ENCODE peak calls at places on chromosomes 3 and 15, in seven cellular contexts. S, Q, G, J, D, A and C are unnamed samples.

GRCh38 chr15:77039217-77039533 is 31.7 kb downstream of the TSPAN3 start:
- DNase-seq in D (no peak), J (no peak), G (no peak), A (no peak), S (no peak), Q (no peak), C (no peak)

GRCh38 chr3:126781889-126782491 is 78.0 kb downstream of the CHCHD6 start:
- DNase-seq in J (peak), A (peak), D (no peak), S (no peak), G (no peak), Q (no peak), C (no peak)

GRCh38 chr15:100309109-100309983 is 32.4 kb downstream of the ADAMTS17 start:
- DNase-seq in Q (no peak), A (no peak), S (no peak), G (no peak), J (no peak), D (no peak), C (no peak)

GRCh38 chr15:92811514-92811913 is 88.6 kb upstream of the CHD2 start:
- DNase-seq in G (no peak), A (no peak), Q (no peak), S (no peak), J (peak), D (no peak), C (peak)

GRCh38 chr3:64242435-64242834 is 17.2 kb upstream of the PRICKLE2 start:
- DNase-seq in S (no peak), A (no peak), J (no peak), Q (no peak), D (no peak), G (no peak), C (no peak)

GRCh38 chr15:61032600-61033286 is 196.4 kb downstream of the RORA start:
- DNase-seq in Q (no peak), S (no peak), G (no peak), A (no peak), D (peak), J (no peak), C (peak)

GRCh38 chr15:92457642-92458041 is 64.0 kb downstream of the ST8SIA2 start:
- DNase-seq in A (no peak), D (no peak), Q (no peak), G (no peak), S (no peak), J (no peak), C (no peak)

GRCh38 chr15:88022711-88023110 is 233.8 kb downstream of the NTRK3 start:
- DNase-seq in J (no peak), Q (no peak), A (no peak), D (no peak), S (no peak), G (no peak), C (no peak)

GRCh38 chr3:128995737-128996136 is 1.9 kb upstream of the CFAP92 start:
- DNase-seq in G (no peak), J (no peak), D (no peak), A (no peak), S (no peak), Q (no peak), C (no peak)

GRCh38 chr3:14649466-14649865 is 2.1 kb upstream of the CCDC174 start:
- DNase-seq in A (no peak), D (no peak), Q (no peak), G (no peak), J (no peak), S (no peak), C (no peak)

GRCh38 chr3:134610455-134611385 is 40.1 kb downstream of the KY start:
- DNase-seq in Q (no peak), G (no peak), A (no peak), J (no peak), D (no peak), S (no peak), C (no peak)

GRCh38 chr3:33942483-33943150 is 144.2 kb downstream of the PDCD6IP start:
- DNase-seq in S (no peak), Q (no peak), D (no peak), A (no peak), J (peak), G (peak), C (no peak)

GRCh38 chr3:22159004-22159695 is 408.1 kb upstream of the ZNF385D start:
- DNase-seq in A (no peak), J (no peak), D (no peak), S (no peak), Q (no peak), G (no peak), C (no peak)

GRCh38 chr3:100586832-100587231 is 22.6 kb upstream of the ADGRG7 start:
- DNase-seq in G (no peak), S (no peak), Q (no peak), J (no peak), A (no peak), D (no peak), C (no peak)

GRCh38 chr15:98694153-98694552 is 45.8 kb downstream of the IGF1R start:
- DNase-seq in G (no peak), Q (no peak), D (no peak), S (no peak), A (no peak), J (no peak), C (no peak)

GRCh38 chr15:84714816-84715215 is 1.1 kb downstream of the SEC11A start:
- DNase-seq in J (no peak), S (no peak), A (no peak), Q (no peak), G (no peak), D (no peak), C (no peak)

GRCh38 chr3:53192608-53193007 is 31.6 kb downstream of the PRKCD start:
- DNase-seq in A (no peak), D (no peak), Q (no peak), G (peak), J (no peak), S (no peak), C (no peak)

GRCh38 chr3:184017672-184018423 is at the start of gene ABCC5:
- DNase-seq in Q (peak), S (peak), J (peak), A (peak), D (peak), G (peak), C (peak)

GRCh38 chr3:102394517-102394916 is 40.3 kb upstream of the ZPLD1 start:
- DNase-seq in G (no peak), J (no peak), S (no peak), Q (no peak), D (no peak), A (no peak), C (no peak)

GRCh38 chr3:66038726-66039589 is at the start of gene MAGI1:
- DNase-seq in Q (peak), J (peak), G (peak), D (peak), A (peak), S (peak), C (peak)

GRCh38 chr3:106617276-106617675 is 748.5 kb upstream of the CBLB start:
- DNase-seq in Q (no peak), G (no peak), A (no peak), S (no peak), J (peak), D (no peak), C (no peak)

GRCh38 chr15:91068436-91068835 is 31.6 kb upstream of the SV2B start:
- DNase-seq in J (peak), A (no peak), D (no peak), Q (no peak), S (no peak), G (no peak), C (no peak)